ENCODE peak calls at places on chromosome 17, in nine cellular contexts. U, G, R, A, P, T, B, W and C are unnamed samples.

GRCh38 chr17:63697341-63698286 is 2.3 kb downstream of the LIMD2 start:
- DNase-seq in A (peak; percentile 68), B (peak; percentile 56), G (peak; percentile 62), R (no peak), T (peak; percentile 69), W (no peak), P (peak; percentile 84), U (no peak), C (no peak)

GRCh38 chr17:30920282-30920681 is 1.5 kb upstream of the ADAP2 start:
- DNase-seq in P (no peak), R (no peak), G (no peak), U (no peak), B (no peak), W (no peak), T (no peak), A (no peak), C (no peak)

GRCh38 chr17:46901291-46901690 is 21.7 kb upstream of the GOSR2 start:
- DNase-seq in U (no peak), G (no peak), B (no peak), R (no peak), A (no peak), T (no peak), P (no peak), W (no peak), C (no peak)

GRCh38 chr17:75769536-75769935 is 4.5 kb upstream of the GALK1 start:
- DNase-seq in G (no peak), B (no peak), R (no peak), P (no peak), A (no peak), W (no peak), U (no peak), T (no peak), C (no peak)

GRCh38 chr17:65062168-65062915 is 5.8 kb upstream of the GNA13 start:
- DNase-seq in P (no peak), B (no peak), G (no peak), T (no peak), R (no peak), A (no peak), W (no peak), U (no peak), C (no peak)

GRCh38 chr17:63665527-63666214 is 34.3 kb downstream of the LIMD2 start:
- DNase-seq in T (peak; percentile 40), R (no peak), G (no peak), W (no peak), B (no peak), A (no peak), P (no peak), U (peak; percentile 57), C (no peak)

GRCh38 chr17:50062323-50063243 is 6.7 kb downstream of the ITGA3 start:
- DNase-seq in T (peak; percentile 93), A (no peak), P (no peak), R (no peak), G (no peak), B (no peak), W (no peak), U (no peak), C (no peak)

GRCh38 chr17:51079049-51079448 is 41.6 kb downstream of the SPAG9 start:
- DNase-seq in G (no peak), R (no peak), W (no peak), A (no peak), B (no peak), P (no peak), T (no peak), U (no peak), C (no peak)